ENCODE peak calls at places on chromosomes 1 and 21, in seven cellular contexts. M is transverse colon; D is HFF-Myc; E is endothelial cell; T is CD8-positive, alpha-beta T cell; Y is cardiac fibroblast; J is Caco-2. A is an unnamed sample.
A peak's percentile ranks its signal among the peaks of the same experiment; 100 is the strongest.

GRCh38 chr1:67118191-67118590 is 16.6 kb downstream of the C1orf141 start:
- DNase-seq in M (no peak), D (no peak), E (no peak), T (no peak), Y (no peak), J (no peak), A (no peak)

GRCh38 chr1:94792473-94792875 is 27.7 kb upstream of the SLC44A3 start:
- DNase-seq in M (peak; percentile 20), D (peak; percentile 63), E (no peak), T (no peak), Y (peak; percentile 43), J (no peak), A (peak; percentile 51)

GRCh38 chr1:16420719-16421118 is 16.5 kb downstream of the SPATA21 start:
- DNase-seq in M (peak; percentile 8), D (no peak), E (no peak), T (peak; percentile 35), Y (no peak), J (no peak), A (peak; percentile 60)

GRCh38 chr1:153494976-153495535 is 34.6 kb upstream of the S100A7 start:
- DNase-seq in M (peak; percentile 76), D (no peak), E (peak; percentile 94), T (peak; percentile 67), Y (peak; percentile 76), J (peak; percentile 82), A (peak; percentile 68)

GRCh38 chr21:28761709-28762356 is 230.8 kb downstream of the LTN1 start:
- DNase-seq in M (no peak), D (no peak), E (no peak), T (no peak), Y (peak; percentile 23), J (no peak), A (no peak)

GRCh38 chr1:214281030-214281901 is at the start of gene SMYD2:
- DNase-seq in M (peak; percentile 80), D (no peak), E (peak; percentile 62), T (peak; percentile 60), Y (peak; percentile 67), J (peak; percentile 82), A (peak; percentile 86)

GRCh38 chr1:27348861-27349783 is 7.3 kb downstream of the SYTL1 start:
- DNase-seq in M (peak; percentile 73), D (no peak), E (peak; percentile 32), T (no peak), Y (no peak), J (peak; percentile 87), A (no peak)

GRCh38 chr1:104105466-104105865 is 355.8 kb downstream of the AMY1C start:
- DNase-seq in M (no peak), D (no peak), E (no peak), T (no peak), Y (no peak), J (no peak), A (no peak)

GRCh38 chr1:172756029-172756428 is 97.1 kb downstream of the FASLG start:
- DNase-seq in M (no peak), D (no peak), E (no peak), T (no peak), Y (no peak), J (no peak), A (no peak)

GRCh38 chr21:27580276-27580675 is 613.4 kb upstream of the ADAMTS5 start:
- DNase-seq in M (no peak), D (no peak), E (no peak), T (no peak), Y (peak; percentile 4), J (no peak), A (no peak)

GRCh38 chr1:224273651-224274050 is 56.3 kb downstream of the NVL start:
- DNase-seq in M (peak; percentile 25), D (no peak), E (no peak), T (no peak), Y (peak; percentile 61), J (no peak), A (no peak)

GRCh38 chr1:56963667-56964066 is 2.1 kb downstream of the C8B start:
- DNase-seq in M (no peak), D (no peak), E (no peak), T (no peak), Y (peak; percentile 11), J (no peak), A (no peak)

GRCh38 chr1:235012436-235013210 is 116.0 kb downstream of the TOMM20 start:
- DNase-seq in M (no peak), D (no peak), E (no peak), T (no peak), Y (no peak), J (no peak), A (no peak)

GRCh38 chr1:172885411-172885810 is 165.3 kb downstream of the TNFSF18 start:
- DNase-seq in M (no peak), D (no peak), E (no peak), T (no peak), Y (no peak), J (no peak), A (no peak)

GRCh38 chr1:206030714-206031113 is 7.0 kb upstream of the CTSE start:
- DNase-seq in M (peak; percentile 76), D (peak; percentile 29), E (peak; percentile 72), T (peak; percentile 51), Y (peak; percentile 76), J (peak; percentile 86), A (peak; percentile 56)

GRCh38 chr21:41235214-41235613 is 67.3 kb downstream of the BACE2 start:
- DNase-seq in M (no peak), D (no peak), E (no peak), T (no peak), Y (peak; percentile 27), J (no peak), A (no peak)

DNA sequence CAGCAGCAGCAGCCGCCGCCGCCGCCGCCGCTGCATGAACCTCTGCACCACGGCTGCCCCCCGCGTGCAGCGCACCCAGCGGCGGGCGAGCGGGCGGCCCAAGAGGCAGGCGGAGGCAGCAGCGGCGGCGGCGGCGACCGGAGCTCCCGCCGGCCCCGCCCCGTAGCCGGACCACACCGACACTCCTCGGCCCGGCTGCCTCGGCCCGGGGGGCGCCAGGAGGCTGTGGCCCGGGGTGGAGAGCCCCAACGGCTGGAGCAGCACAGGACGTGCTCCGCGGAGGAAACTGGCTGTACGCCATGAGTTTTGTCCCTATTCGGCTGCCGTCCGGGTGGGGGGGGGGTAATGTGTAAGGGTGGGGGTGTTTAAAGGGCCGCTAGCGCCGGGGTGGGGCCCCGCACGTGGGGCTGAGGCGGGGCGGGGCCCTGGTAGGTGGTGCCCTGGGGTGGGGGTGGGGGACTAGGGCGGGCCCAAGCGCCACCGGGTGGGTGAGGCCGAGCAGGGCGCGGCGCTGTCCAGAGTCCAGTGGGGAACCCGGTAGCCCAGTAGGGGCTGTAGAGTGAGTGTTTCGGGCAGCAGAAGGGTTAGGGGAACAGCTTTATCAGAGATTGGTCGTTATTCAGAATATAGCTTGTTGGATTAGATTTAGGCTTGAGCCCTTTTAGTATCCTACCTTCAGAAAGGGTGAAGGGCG is at the start of gene FAM78B:
- DNase-seq in M (peak; percentile 87), D (peak; percentile 9), E (peak; percentile 52), T (peak; percentile 15), Y (peak; percentile 60), J (peak; percentile 66), A (peak; percentile 90)
- TF ChIP-seq CTCF in M (no peak), D (no peak), E (no peak), T (no peak), Y (peak; percentile 5), J (no peak), A (peak; percentile 27)

GRCh38 chr1:2595812-2596529 is 9.4 kb downstream of the PRXL2B start:
- DNase-seq in M (no peak), D (no peak), E (no peak), T (no peak), Y (no peak), J (no peak), A (no peak)

GRCh38 chr1:2596530-2597333 is 10.2 kb downstream of the PRXL2B start:
- DNase-seq in M (no peak), D (no peak), E (no peak), T (no peak), Y (no peak), J (no peak), A (no peak)

GRCh38 chr1:2595261-2595811 is 8.8 kb downstream of the PRXL2B start:
- DNase-seq in M (no peak), D (no peak), E (no peak), T (no peak), Y (no peak), J (no peak), A (no peak)

GRCh38 chr1:2597441-2598328 is 11.1 kb downstream of the PRXL2B start:
- DNase-seq in M (no peak), D (no peak), E (no peak), T (no peak), Y (no peak), J (no peak), A (no peak)

DNA sequence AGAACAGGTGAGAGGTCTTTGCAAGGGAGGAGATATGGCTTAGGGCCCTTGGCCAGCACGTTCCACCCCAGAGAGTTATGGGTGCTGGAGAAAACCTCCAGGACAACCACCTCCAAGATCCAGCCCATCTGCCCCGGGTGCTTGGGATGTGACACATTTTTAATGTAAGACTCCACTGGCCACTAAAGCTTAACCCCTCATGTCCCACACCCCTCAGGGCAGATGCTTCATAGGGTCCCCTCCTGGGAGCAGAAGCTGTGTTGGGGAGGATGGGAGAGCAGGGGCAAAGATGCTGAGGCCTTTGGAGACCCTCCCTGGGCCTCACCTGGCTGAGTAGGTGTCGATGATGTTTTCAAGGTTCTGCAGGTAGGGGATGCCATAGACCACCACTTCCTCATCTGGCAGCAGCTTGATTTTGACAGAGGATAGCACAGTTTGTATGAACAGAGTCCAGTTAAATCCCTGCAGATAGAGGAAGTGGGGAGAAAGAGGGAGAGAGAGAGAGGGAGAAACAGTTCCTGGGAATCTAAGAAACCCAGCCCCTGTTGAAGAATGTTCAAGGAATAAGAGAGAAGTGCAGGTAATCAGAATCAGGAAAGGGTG is 11.9 kb downstream of the PRXL2B start:
- DNase-seq in M (no peak), D (no peak), E (no peak), T (no peak), Y (no peak), J (no peak), A (no peak)
- TF ChIP-seq CTCF in M (no peak), D (no peak), E (no peak), T (no peak), Y (no peak), J (no peak), A (no peak)

GRCh38 chr21:46096997-46097825 is 701 bp upstream of the COL6A2 start:
- DNase-seq in M (peak; percentile 8), D (no peak), E (peak; percentile 19), T (no peak), Y (no peak), J (peak; percentile 32), A (no peak)

GRCh38 chr21:46099476-46099875 is 1.6 kb downstream of the COL6A2 start:
- DNase-seq in M (peak; percentile 45), D (no peak), E (peak; percentile 19), T (no peak), Y (peak; percentile 47), J (peak; percentile 35), A (no peak)

GRCh38 chr21:46096596-46096981 is 1.3 kb upstream of the COL6A2 start:
- DNase-seq in M (no peak), D (no peak), E (peak; percentile 2), T (no peak), Y (no peak), J (no peak), A (no peak)

GRCh38 chr21:46098303-46099141 is 610 bp downstream of the COL6A2 start:
- DNase-seq in M (peak; percentile 10), D (no peak), E (peak; percentile 31), T (peak; percentile 15), Y (peak; percentile 42), J (peak; percentile 19), A (no peak)

GRCh38 chr21:46097826-46098286 is at the start of gene COL6A2:
- DNase-seq in M (peak; percentile 52), D (no peak), E (peak; percentile 76), T (peak; percentile 47), Y (peak; percentile 76), J (peak; percentile 41), A (peak; percentile 73)
- TF ChIP-seq CTCF in M (no peak), D (no peak), E (peak; percentile 37), T (no peak), Y (no peak), J (no peak), A (no peak)

GRCh38 chr1:115677570-115677969 is 35.8 kb downstream of the VANGL1 start:
- DNase-seq in M (no peak), D (no peak), E (no peak), T (no peak), Y (no peak), J (no peak), A (peak; percentile 34)
- TF ChIP-seq CTCF in M (no peak), D (peak; percentile 10), E (no peak), T (no peak), Y (no peak), J (no peak), A (peak; percentile 44)